ENCODE peak calls at places on chromosomes 5 and 9, in ten cellular contexts. One of them, this sample, is unnamed.

GRCh38 chr9:5336683-5337082 is 3.0 kb downstream of the RLN1 start:
- DNase-seq in WERI-Rb-1: no peak
- DNase-seq in KG1: no peak
- DNase-seq in NCI-H748 treated with DMSO at 0.1 percent for 48 hours: no peak
- DNase-seq in right lobe of liver: no peak
- DNase-seq in AG08396: no peak
- DNase-seq in MCF 10A: no peak
- DNase-seq in mammary epithelial cell: no peak
- DNase-seq in NCI-H1417: no peak
- DNase-seq in heart left ventricle: no peak
- DNase-seq in this sample: no peak

GRCh38 chr5:67028981-67029380 is 167.6 kb downstream of the CD180 start:
- DNase-seq in right lobe of liver: no peak
- DNase-seq in AG08396: no peak
- DNase-seq in NCI-H748 treated with DMSO at 0.1 percent for 48 hours: no peak
- DNase-seq in NCI-H1417: no peak
- DNase-seq in KG1: no peak
- DNase-seq in WERI-Rb-1: no peak
- DNase-seq in MCF 10A: no peak
- DNase-seq in mammary epithelial cell: no peak
- DNase-seq in heart left ventricle: no peak
- DNase-seq in this sample: no peak

GRCh38 chr5:122849746-122850145 is 4.3 kb downstream of the SNX24 start:
- DNase-seq in WERI-Rb-1: no peak
- DNase-seq in right lobe of liver: no peak
- DNase-seq in NCI-H1417: no peak
- DNase-seq in AG08396: no peak
- DNase-seq in KG1: no peak
- DNase-seq in NCI-H748 treated with DMSO at 0.1 percent for 48 hours: no peak
- DNase-seq in heart left ventricle: no peak
- DNase-seq in MCF 10A: no peak
- DNase-seq in mammary epithelial cell: peak; percentile 81
- DNase-seq in this sample: peak; percentile 62

GRCh38 chr5:83447533-83447932 is 24.0 kb upstream of the VCAN start:
- DNase-seq in AG08396: no peak
- DNase-seq in heart left ventricle: no peak
- DNase-seq in WERI-Rb-1: no peak
- DNase-seq in MCF 10A: no peak
- DNase-seq in mammary epithelial cell: no peak
- DNase-seq in NCI-H748 treated with DMSO at 0.1 percent for 48 hours: no peak
- DNase-seq in NCI-H1417: no peak
- DNase-seq in right lobe of liver: no peak
- DNase-seq in KG1: no peak
- DNase-seq in this sample: no peak

GRCh38 chr5:6043491-6044310 is 334.6 kb downstream of the MED10 start:
- DNase-seq in NCI-H748 treated with DMSO at 0.1 percent for 48 hours: no peak
- DNase-seq in WERI-Rb-1: no peak
- DNase-seq in right lobe of liver: no peak
- DNase-seq in NCI-H1417: no peak
- DNase-seq in MCF 10A: no peak
- DNase-seq in KG1: no peak
- DNase-seq in heart left ventricle: no peak
- DNase-seq in AG08396: no peak
- DNase-seq in mammary epithelial cell: no peak
- DNase-seq in this sample: no peak

GRCh38 chr5:143887302-143887638 is 75.3 kb downstream of the HMHB1 start:
- DNase-seq in MCF 10A: peak; percentile 68
- DNase-seq in WERI-Rb-1: no peak
- DNase-seq in right lobe of liver: no peak
- DNase-seq in AG08396: peak; percentile 27
- DNase-seq in NCI-H748 treated with DMSO at 0.1 percent for 48 hours: no peak
- DNase-seq in mammary epithelial cell: peak; percentile 14
- DNase-seq in KG1: no peak
- DNase-seq in heart left ventricle: peak; percentile 62
- DNase-seq in NCI-H1417: peak; percentile 75
- DNase-seq in this sample: no peak

GRCh38 chr9:106482733-106483132 is 380.2 kb upstream of the ZNF462 start:
- DNase-seq in NCI-H748 treated with DMSO at 0.1 percent for 48 hours: no peak
- DNase-seq in MCF 10A: peak; percentile 78
- DNase-seq in WERI-Rb-1: no peak
- DNase-seq in heart left ventricle: no peak
- DNase-seq in NCI-H1417: peak; percentile 11
- DNase-seq in mammary epithelial cell: peak; percentile 81
- DNase-seq in AG08396: no peak
- DNase-seq in KG1: no peak
- DNase-seq in right lobe of liver: no peak
- DNase-seq in this sample: no peak

GRCh38 chr5:125756456-125756855 is 666.8 kb upstream of the GRAMD2B start:
- DNase-seq in KG1: no peak
- DNase-seq in right lobe of liver: no peak
- DNase-seq in WERI-Rb-1: no peak
- DNase-seq in MCF 10A: peak; percentile 62
- DNase-seq in NCI-H748 treated with DMSO at 0.1 percent for 48 hours: no peak
- DNase-seq in heart left ventricle: no peak
- DNase-seq in mammary epithelial cell: no peak
- DNase-seq in NCI-H1417: no peak
- DNase-seq in AG08396: no peak
- DNase-seq in this sample: no peak

GRCh38 chr5:159210306-159210722 is 961 bp upstream of the RNF145 start:
- DNase-seq in MCF 10A: peak; percentile 96
- DNase-seq in AG08396: no peak
- DNase-seq in KG1: no peak
- DNase-seq in mammary epithelial cell: peak; percentile 62
- DNase-seq in NCI-H748 treated with DMSO at 0.1 percent for 48 hours: no peak
- DNase-seq in right lobe of liver: no peak
- DNase-seq in heart left ventricle: no peak
- DNase-seq in WERI-Rb-1: no peak
- DNase-seq in NCI-H1417: peak; percentile 53
- DNase-seq in this sample: no peak

GRCh38 chr5:169067641-169068316 is 233.2 kb downstream of the SLIT3 start:
- DNase-seq in heart left ventricle: no peak
- DNase-seq in KG1: no peak
- DNase-seq in mammary epithelial cell: no peak
- DNase-seq in AG08396: no peak
- DNase-seq in NCI-H1417: no peak
- DNase-seq in right lobe of liver: no peak
- DNase-seq in NCI-H748 treated with DMSO at 0.1 percent for 48 hours: no peak
- DNase-seq in MCF 10A: no peak
- DNase-seq in WERI-Rb-1: no peak
- DNase-seq in this sample: no peak

This sample was measured in epithelial cell of prostate.